ENCODE peak calls at places on chromosome 11, in ten cellular contexts. X is heart right ventricle, W is lower leg skin, B is gastrocnemius medialis, L is HepG2, R is cardiac fibroblast, C is sigmoid colon, V is neural progenitor cell, E is iPS DF 6.9, P is HCT116. U is an unnamed sample.

GRCh38 chr11:45028921-45029680 is 78.4 kb upstream of the TP53I11 start:
- DNase-seq in R (no peak), L (no peak), W (no peak), B (no peak), C (no peak), X (peak), E (no peak), P (no peak), V (no peak), U (no peak)

GRCh38 chr11:2699185-2699530 is 636 bp downstream of the KCNQ1OT1 start:
- DNase-seq in P (no peak), L (no peak), X (no peak), B (no peak), V (no peak), C (no peak), W (no peak), R (peak), E (no peak), U (peak)

GRCh38 chr11:125609545-125609944 is 15.4 kb upstream of the CHEK1 start:
- DNase-seq in B (no peak), E (no peak), X (no peak), C (no peak), R (no peak), P (no peak), L (no peak), V (no peak), W (no peak), U (no peak)

GRCh38 chr11:13073119-13073981 is 64.2 kb downstream of the RASSF10 start:
- DNase-seq in V (no peak), X (no peak), E (no peak), P (peak), C (no peak), B (no peak), W (no peak), R (peak), L (peak), U (no peak)

GRCh38 chr11:115217726-115218311 is 286.4 kb downstream of the CADM1 start:
- DNase-seq in R (no peak), P (no peak), W (no peak), L (no peak), B (no peak), C (no peak), E (no peak), V (no peak), X (no peak), U (no peak)

GRCh38 chr11:12787847-12788246 is 113.6 kb downstream of the TEAD1 start:
- DNase-seq in L (no peak), V (no peak), R (peak), B (no peak), W (no peak), C (no peak), P (no peak), E (no peak), X (no peak), U (peak)

GRCh38 chr11:11949482-11949881 is 58.9 kb downstream of the DKK3 start:
- DNase-seq in X (no peak), B (no peak), V (no peak), R (no peak), E (no peak), C (no peak), W (no peak), P (no peak), L (no peak), U (no peak)

GRCh38 chr11:60193687-60194433 is 11.0 kb upstream of the MS4A6A start:
- DNase-seq in C (no peak), R (peak), L (peak), W (peak), V (peak), E (peak), X (peak), P (peak), B (no peak), U (peak)

GRCh38 chr11:5476184-5476819 is 12.2 kb upstream of the OR52D1 start:
- DNase-seq in B (no peak), R (peak), V (peak), W (no peak), X (peak), L (peak), P (peak), E (peak), C (no peak), U (peak)

GRCh38 chr11:74255741-74256369 is 55.6 kb downstream of the P4HA3 start:
- DNase-seq in B (no peak), P (peak), W (no peak), V (peak), X (peak), R (peak), L (peak), E (peak), C (no peak), U (peak)

GRCh38 chr11:65493367-65494176 is 5.3 kb upstream of the MALAT1 start:
- DNase-seq in V (peak), R (peak), W (peak), B (peak), X (peak), C (peak), P (peak), L (peak), E (no peak), U (no peak)

GRCh38 chr11:65310215-65310614 is 4.5 kb upstream of the CDC42EP2 start:
- DNase-seq in P (no peak), B (no peak), V (peak), C (no peak), W (no peak), E (no peak), X (peak), R (no peak), L (no peak), U (peak)

GRCh38 chr11:97850726-97851125 is 1170.0 kb upstream of the CNTN5 start:
- DNase-seq in L (no peak), V (peak), B (no peak), R (no peak), W (no peak), P (no peak), E (no peak), C (no peak), X (no peak), U (no peak)

GRCh38 chr11:114914231-114915005 is 236.1 kb downstream of the NXPE2 start:
- DNase-seq in L (no peak), C (no peak), X (no peak), E (no peak), R (no peak), W (no peak), P (no peak), B (no peak), V (no peak), U (no peak)

GRCh38 chr11:7632211-7632610 is 41.1 kb downstream of the CYB5R2 start:
- DNase-seq in L (no peak), V (no peak), P (no peak), R (no peak), C (no peak), B (no peak), X (no peak), W (no peak), E (no peak), U (no peak)

GRCh38 chr11:128235958-128236357 is 351.4 kb downstream of the ETS1 start:
- DNase-seq in R (no peak), B (no peak), V (no peak), E (no peak), W (no peak), C (peak), X (no peak), L (no peak), P (no peak), U (peak)

GRCh38 chr11:18315893-18316292 is 6.0 kb downstream of the HPS5 start:
- DNase-seq in W (no peak), C (no peak), X (no peak), E (no peak), R (no peak), P (no peak), L (no peak), B (no peak), V (no peak), U (no peak)

GRCh38 chr11:18321622-18321990 is 334 bp downstream of the HPS5 start:
- DNase-seq in C (no peak), P (no peak), B (no peak), X (no peak), E (no peak), W (no peak), L (no peak), V (no peak), R (no peak), U (no peak)

GRCh38 chr11:18322818-18323570 is 627 bp downstream of the GTF2H1 start:
- DNase-seq in E (no peak), B (no peak), R (peak), C (no peak), P (no peak), X (no peak), L (no peak), W (no peak), V (peak), U (no peak)

GRCh38 chr11:18321991-18322711 is at the start of the genes GTF2H1 and HPS5:
- DNase-seq in L (peak), X (peak), R (peak), P (peak), E (peak), B (peak), V (peak), W (peak), C (peak), U (peak)

GRCh38 chr11:18319914-18320313 is 2.0 kb downstream of the HPS5 start:
- DNase-seq in E (no peak), X (no peak), V (no peak), L (no peak), B (no peak), W (no peak), P (no peak), C (no peak), R (no peak), U (no peak)
- H3K4me3 ChIP-seq in E (no peak), X (no peak), V (no peak), L (peak), B (no peak), W (no peak), P (no peak), C (no peak), R (no peak), U (peak)

GRCh38 chr11:102283088-102283487 is 34.2 kb upstream of the BIRC3 start:
- DNase-seq in L (no peak), W (no peak), R (peak), P (no peak), E (no peak), C (no peak), X (no peak), V (no peak), B (no peak), U (no peak)

GRCh38 chr11:102280237-102280833 is 36.9 kb upstream of the BIRC3 start:
- DNase-seq in X (no peak), W (no peak), V (peak), B (no peak), P (no peak), R (no peak), C (no peak), E (no peak), L (peak), U (no peak)

GRCh38 chr11:102284008-102284407 is 33.3 kb upstream of the BIRC3 start:
- DNase-seq in V (no peak), L (no peak), R (no peak), E (no peak), W (no peak), C (no peak), X (no peak), P (no peak), B (no peak), U (no peak)

GRCh38 chr11:102276302-102277182 is 40.7 kb upstream of the BIRC3 start:
- DNase-seq in P (no peak), B (no peak), L (no peak), X (no peak), E (no peak), W (no peak), R (no peak), V (no peak), C (no peak), U (no peak)

DNA sequence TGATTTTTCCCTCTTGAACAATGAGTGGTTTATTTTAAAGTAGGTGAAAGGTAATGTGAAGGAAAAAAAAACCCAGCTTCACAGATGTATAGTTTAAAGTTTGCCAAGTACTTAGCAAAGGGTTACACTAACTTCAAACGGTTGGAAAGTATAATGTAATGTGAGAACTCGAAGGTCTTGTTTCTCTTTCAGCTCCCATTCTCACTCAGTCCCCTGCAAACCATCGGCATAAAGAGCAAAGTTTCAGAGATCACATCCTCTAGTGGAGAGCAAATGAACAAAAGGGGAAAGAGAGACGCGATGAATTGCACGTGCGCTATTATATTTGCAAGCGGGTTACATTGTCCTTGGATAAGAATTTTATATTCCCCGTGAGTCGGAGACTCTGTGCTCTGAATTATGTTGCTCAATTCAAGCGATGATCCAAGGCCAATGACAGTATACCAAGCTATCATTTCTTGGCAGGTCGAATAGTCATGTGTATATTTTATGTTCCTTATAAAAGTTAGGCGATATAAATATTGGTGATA is 37.6 kb upstream of the BIRC3 start:
- DNase-seq in R (peak), X (no peak), P (no peak), V (no peak), L (peak), B (no peak), W (peak), E (no peak), C (no peak), U (peak)
- H3K4me3 ChIP-seq in R (no peak), X (no peak), P (no peak), V (no peak), L (peak), B (peak), W (no peak), E (no peak), C (peak), U (peak)

GRCh38 chr11:57647368-57647767 is 2.3 kb downstream of the YPEL4 start:
- DNase-seq in X (no peak), V (peak), L (no peak), W (no peak), P (no peak), C (no peak), B (no peak), R (peak), E (no peak), U (peak)
- H3K4me3 ChIP-seq in X (no peak), V (peak), L (no peak), W (no peak), P (no peak), C (no peak), B (no peak), R (no peak), E (no peak), U (peak)

DNA sequence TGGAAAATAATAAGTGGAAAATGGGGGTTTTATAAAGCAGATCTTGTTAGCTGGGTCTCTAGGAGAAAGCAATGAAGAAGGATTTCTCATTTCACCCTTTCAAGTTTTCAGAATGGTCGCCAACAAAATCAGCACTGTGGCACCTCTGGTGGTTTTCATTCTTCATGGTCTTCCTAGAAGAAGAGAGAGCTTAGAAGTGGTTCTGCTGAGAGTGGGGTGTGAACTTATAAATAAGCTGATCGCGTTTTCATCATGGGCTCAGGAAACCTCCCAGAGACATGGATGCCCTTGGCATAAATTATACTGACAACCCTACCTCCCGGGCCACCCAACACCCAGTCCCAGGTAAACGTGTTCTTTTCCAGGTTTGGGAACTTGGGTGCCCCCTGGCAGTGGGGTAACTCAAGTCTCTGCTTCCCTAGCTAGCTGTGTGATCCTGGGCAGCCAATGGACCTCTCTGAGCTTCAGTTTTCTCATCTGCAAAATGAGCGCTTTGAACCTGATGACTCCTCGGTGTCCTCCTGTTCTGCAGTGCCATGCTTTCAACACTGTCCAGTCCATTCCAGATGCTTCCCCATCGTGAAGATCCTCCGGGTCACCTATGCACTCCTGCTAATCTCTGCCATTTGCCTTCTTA is 72.6 kb upstream of the GRAMD1B start:
- DNase-seq in E (no peak), V (no peak), P (no peak), B (no peak), W (no peak), R (no peak), C (no peak), X (no peak), L (no peak), U (no peak)
- H3K4me3 ChIP-seq in E (peak), V (peak), P (no peak), B (peak), W (no peak), R (no peak), C (no peak), X (no peak), L (no peak), U (peak)

GRCh38 chr11:130449996-130450419 is 1.6 kb downstream of the ADAMTS15 start:
- DNase-seq in C (peak), W (peak), B (peak), P (no peak), V (peak), R (peak), E (peak), L (no peak), X (peak), U (no peak)

GRCh38 chr11:130449246-130449990 is 973 bp downstream of the ADAMTS15 start:
- DNase-seq in R (peak), V (peak), L (no peak), X (no peak), C (no peak), W (no peak), P (no peak), E (no peak), B (no peak), U (no peak)

GRCh38 chr11:130452941-130453340 is 4.5 kb downstream of the ADAMTS15 start:
- DNase-seq in B (no peak), C (no peak), V (no peak), L (no peak), X (no peak), E (no peak), W (no peak), P (no peak), R (no peak), U (no peak)

GRCh38 chr11:130452171-130452570 is 3.7 kb downstream of the ADAMTS15 start:
- DNase-seq in V (no peak), E (no peak), R (no peak), W (no peak), P (no peak), X (no peak), L (no peak), C (no peak), B (no peak), U (no peak)

GRCh38 chr11:130451261-130452019 is 3.0 kb downstream of the ADAMTS15 start:
- DNase-seq in X (peak), L (no peak), V (no peak), P (no peak), E (no peak), B (peak), W (no peak), C (no peak), R (peak), U (peak)
- H3K4me3 ChIP-seq in X (peak), L (no peak), V (no peak), P (no peak), E (no peak), B (no peak), W (no peak), C (no peak), R (peak), U (no peak)

DNA sequence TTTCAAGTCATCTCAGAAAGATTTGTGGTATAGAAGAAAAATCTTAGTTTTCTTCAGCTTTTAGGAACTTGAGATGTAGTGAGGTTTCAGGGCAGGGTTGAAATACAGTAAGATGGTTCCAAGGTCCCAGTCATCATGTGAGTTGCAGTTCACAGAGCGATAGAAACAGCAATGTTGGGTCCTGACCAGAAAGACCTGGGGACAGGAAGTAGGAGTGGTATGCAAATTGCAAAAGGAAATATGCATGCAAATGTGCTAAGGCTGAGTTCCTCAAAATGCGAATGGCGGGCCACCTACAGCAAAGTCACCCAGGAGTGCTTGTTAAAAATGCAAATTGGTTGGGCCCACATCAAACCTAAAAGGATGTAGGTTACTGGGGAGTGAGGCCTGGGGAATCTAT is 1032.7 kb upstream of the TENM4 start:
- DNase-seq in V (no peak), C (no peak), P (no peak), B (no peak), X (no peak), L (no peak), R (no peak), E (no peak), W (no peak), U (no peak)
- H3K4me3 ChIP-seq in V (no peak), C (no peak), P (no peak), B (no peak), X (no peak), L (no peak), R (no peak), E (no peak), W (no peak), U (no peak)

DNA sequence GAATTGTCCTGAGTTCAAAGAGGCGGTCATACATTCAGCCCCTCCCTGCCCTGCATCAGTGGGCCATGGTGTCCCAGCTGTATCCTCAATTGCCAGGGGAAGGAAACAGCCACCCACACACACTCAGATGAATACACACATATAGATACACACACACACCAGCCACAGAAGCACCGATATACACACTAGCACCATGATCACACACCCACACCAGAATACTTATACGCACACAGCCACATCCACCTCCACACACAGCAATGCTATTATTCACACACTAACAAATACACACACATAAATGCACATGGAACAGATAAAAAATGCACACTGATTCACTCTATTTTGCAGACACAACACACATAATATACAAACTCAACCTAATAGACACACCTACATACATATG is 1.4 kb downstream of the PDE2A start:
- DNase-seq in R (no peak), E (no peak), P (no peak), B (no peak), W (no peak), X (no peak), V (no peak), L (no peak), C (no peak), U (no peak)
- H3K4me3 ChIP-seq in R (no peak), E (no peak), P (no peak), B (no peak), W (no peak), X (no peak), V (no peak), L (no peak), C (no peak), U (no peak)

GRCh38 chr11:42344204-42344792 is 884.8 kb upstream of the LRRC4C start:
- DNase-seq in X (no peak), V (no peak), L (no peak), W (no peak), B (no peak), E (no peak), C (no peak), R (no peak), P (no peak), U (no peak)
- H3K4me3 ChIP-seq in X (no peak), V (no peak), L (no peak), W (no peak), B (no peak), E (no peak), C (no peak), R (no peak), P (no peak), U (no peak)

U was measured in A673.